ENCODE peak calls at places on chromosomes 1 and 21, in nine cellular contexts. V, R, L, G, H, P, T, K and B are unnamed samples.

GRCh38 chr21:34693192-34693810 is 24.5 kb downstream of the CLIC6 start:
- DNase-seq in V (peak), R (peak), L (peak), G (peak), H (peak), P (no peak), T (peak), K (peak), B (peak)

GRCh38 chr1:180248731-180249681 is 18.9 kb downstream of the LHX4 start:
- DNase-seq in V (no peak), R (no peak), L (no peak), G (no peak), H (no peak), P (peak), T (no peak), K (no peak), B (peak)

GRCh38 chr1:208189716-208190115 is 54.5 kb downstream of the PLXNA2 start:
- DNase-seq in V (no peak), R (no peak), L (no peak), G (no peak), H (no peak), P (no peak), T (no peak), K (no peak), B (no peak)

GRCh38 chr1:27668121-27668807 is 3.7 kb downstream of the IFI6 start:
- DNase-seq in V (no peak), R (no peak), L (no peak), G (no peak), H (no peak), P (no peak), T (no peak), K (no peak), B (no peak)

GRCh38 chr1:200161801-200162200 is 134.3 kb downstream of the NR5A2 start:
- DNase-seq in V (no peak), R (no peak), L (no peak), G (no peak), H (no peak), P (no peak), T (no peak), K (no peak), B (no peak)

GRCh38 chr1:168121314-168122029 is 15.3 kb downstream of the GPR161 start:
- DNase-seq in V (peak), R (peak), L (peak), G (peak), H (no peak), P (peak), T (peak), K (no peak), B (no peak)

GRCh38 chr1:38991638-38992449 is 768 bp downstream of the AKIRIN1 start:
- DNase-seq in V (peak), R (peak), L (peak), G (peak), H (peak), P (peak), T (peak), K (peak), B (peak)

GRCh38 chr1:41664861-41665640 is 180.6 kb upstream of the EDN2 start:
- DNase-seq in V (no peak), R (peak), L (peak), G (no peak), H (peak), P (no peak), T (peak), K (peak), B (no peak)

GRCh38 chr1:232767381-232768074 is 37.7 kb upstream of the MAP10 start:
- DNase-seq in V (peak), R (peak), L (peak), G (peak), H (peak), P (peak), T (peak), K (peak), B (peak)

GRCh38 chr21:34736116-34736870 is 67.5 kb downstream of the CLIC6 start:
- DNase-seq in V (no peak), R (no peak), L (no peak), G (no peak), H (no peak), P (no peak), T (peak), K (peak), B (no peak)

GRCh38 chr1:171743014-171743870 is 1.4 kb upstream of the VAMP4 start:
- DNase-seq in V (no peak), R (peak), L (peak), G (no peak), H (peak), P (no peak), T (peak), K (peak), B (peak)

GRCh38 chr1:107617921-107618320 is 347.1 kb downstream of the VAV3 start:
- DNase-seq in V (no peak), R (no peak), L (no peak), G (no peak), H (no peak), P (no peak), T (no peak), K (no peak), B (no peak)

GRCh38 chr21:45819478-45820170 is 161.9 kb upstream of the COL6A1 start:
- DNase-seq in V (no peak), R (no peak), L (no peak), G (no peak), H (no peak), P (peak), T (peak), K (no peak), B (peak)

GRCh38 chr1:35884934-35885333 is 1.9 kb downstream of the AGO1 start:
- DNase-seq in V (no peak), R (no peak), L (no peak), G (no peak), H (no peak), P (no peak), T (no peak), K (no peak), B (no peak)

GRCh38 chr1:222240536-222241181 is 307.2 kb downstream of the HHIPL2 start:
- DNase-seq in V (no peak), R (peak), L (peak), G (no peak), H (peak), P (no peak), T (peak), K (peak), B (no peak)

GRCh38 chr1:93972341-93972740 is 63.1 kb upstream of the GCLM start:
- DNase-seq in V (no peak), R (no peak), L (no peak), G (no peak), H (no peak), P (no peak), T (no peak), K (no peak), B (no peak)

GRCh38 chr1:43952731-43953350 is 6.1 kb downstream of the IPO13 start:
- DNase-seq in V (no peak), R (no peak), L (no peak), G (no peak), H (no peak), P (no peak), T (no peak), K (no peak), B (no peak)

GRCh38 chr1:46034601-46035516 is 97.6 kb downstream of the PIK3R3 start:
- DNase-seq in V (no peak), R (no peak), L (no peak), G (no peak), H (no peak), P (no peak), T (no peak), K (no peak), B (no peak)

GRCh38 chr1:212221801-212222200 is 63.4 kb upstream of the PPP2R5A start:
- DNase-seq in V (no peak), R (peak), L (no peak), G (no peak), H (no peak), P (peak), T (no peak), K (no peak), B (no peak)

GRCh38 chr1:26529655-26530539 is at the start of gene RPS6KA1:
- DNase-seq in V (peak), R (peak), L (peak), G (peak), H (peak), P (no peak), T (peak), K (no peak), B (peak)
- TF ChIP-seq CTCF in V (no peak), R (no peak), L (no peak), G (no peak), H (no peak), P (no peak), T (no peak), K (no peak), B (no peak)

DNA sequence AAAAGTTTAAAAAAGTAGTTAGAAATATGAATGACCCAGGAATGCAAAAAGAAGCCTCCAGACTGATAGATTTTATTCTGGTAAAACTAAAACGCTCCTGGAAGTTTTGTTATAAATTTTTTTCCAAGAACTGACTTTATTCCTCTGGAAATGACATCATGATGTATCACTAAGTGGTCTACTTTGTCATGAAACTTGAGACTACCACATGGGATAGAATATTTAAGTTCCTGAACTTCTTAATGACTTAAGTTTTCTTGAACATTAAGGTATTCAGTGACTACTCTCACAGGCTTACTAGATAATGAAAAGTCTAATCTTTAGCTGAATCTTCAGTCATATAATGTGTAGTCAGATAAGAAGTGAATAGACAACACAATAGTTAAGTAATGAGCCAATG is 842.2 kb downstream of the USP25 start:
- DNase-seq in V (no peak), R (no peak), L (peak), G (no peak), H (peak), P (no peak), T (no peak), K (peak), B (no peak)
- TF ChIP-seq CTCF in V (no peak), R (no peak), L (no peak), G (no peak), H (no peak), P (no peak), T (no peak), K (no peak), B (no peak)

GRCh38 chr1:234977891-234978396 is 150.7 kb downstream of the TOMM20 start:
- DNase-seq in V (no peak), R (no peak), L (no peak), G (no peak), H (no peak), P (peak), T (no peak), K (no peak), B (no peak)

GRCh38 chr1:234980224-234980656 is 148.4 kb downstream of the TOMM20 start:
- DNase-seq in V (no peak), R (peak), L (peak), G (no peak), H (no peak), P (no peak), T (no peak), K (peak), B (no peak)

GRCh38 chr1:234976880-234977680 is 151.6 kb downstream of the TOMM20 start:
- DNase-seq in V (no peak), R (no peak), L (no peak), G (no peak), H (no peak), P (peak), T (no peak), K (no peak), B (no peak)

GRCh38 chr1:234979316-234980223 is 149.1 kb downstream of the TOMM20 start:
- DNase-seq in V (no peak), R (no peak), L (no peak), G (no peak), H (no peak), P (peak), T (no peak), K (no peak), B (no peak)

DNA sequence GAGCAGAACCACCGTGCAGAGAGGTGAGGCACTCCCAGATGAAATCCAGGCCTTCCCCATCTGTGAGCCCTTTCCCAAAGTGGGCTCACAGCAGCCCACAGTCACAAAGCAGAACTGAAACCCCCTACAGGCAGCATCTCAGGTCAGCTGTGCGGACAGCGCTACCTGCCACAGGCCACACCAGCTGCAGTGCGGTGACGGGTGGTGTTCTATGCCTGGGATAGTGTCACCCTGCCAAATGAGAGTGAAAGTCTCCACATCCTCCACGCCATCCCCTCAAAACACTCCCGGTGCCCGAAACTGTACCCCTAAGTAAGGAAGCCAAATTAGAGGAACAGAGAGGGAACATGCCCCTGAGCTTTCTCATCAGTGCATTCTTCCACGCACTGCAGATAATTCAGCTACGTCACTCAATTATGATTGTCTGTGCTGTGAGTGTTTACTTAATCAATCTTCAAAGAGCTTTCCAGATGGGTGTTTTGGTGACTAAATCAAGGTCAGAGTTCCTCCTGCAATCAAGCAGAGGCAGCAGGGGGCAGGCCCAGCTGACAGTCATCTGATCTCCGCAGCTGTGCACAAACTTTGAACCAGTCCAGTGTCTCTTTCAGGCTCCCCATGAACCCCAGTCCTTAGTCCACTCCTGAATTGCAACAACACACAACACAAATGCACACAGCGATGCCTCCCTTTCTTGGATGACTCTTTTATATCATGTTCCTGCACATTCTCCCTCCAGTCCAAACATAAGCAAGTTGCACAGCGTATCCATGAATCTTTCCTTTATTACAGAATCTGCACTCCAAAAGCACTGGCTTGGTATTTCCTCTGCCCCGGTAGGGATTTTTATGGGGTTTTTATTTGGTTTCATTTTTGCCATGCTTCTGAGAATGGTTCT is 150.0 kb downstream of the TOMM20 start:
- DNase-seq in V (no peak), R (peak), L (peak), G (peak), H (peak), P (peak), T (peak), K (peak), B (peak)
- TF ChIP-seq CTCF in V (no peak), R (no peak), L (peak), G (no peak), H (no peak), P (no peak), T (no peak), K (peak), B (no peak)

DNA sequence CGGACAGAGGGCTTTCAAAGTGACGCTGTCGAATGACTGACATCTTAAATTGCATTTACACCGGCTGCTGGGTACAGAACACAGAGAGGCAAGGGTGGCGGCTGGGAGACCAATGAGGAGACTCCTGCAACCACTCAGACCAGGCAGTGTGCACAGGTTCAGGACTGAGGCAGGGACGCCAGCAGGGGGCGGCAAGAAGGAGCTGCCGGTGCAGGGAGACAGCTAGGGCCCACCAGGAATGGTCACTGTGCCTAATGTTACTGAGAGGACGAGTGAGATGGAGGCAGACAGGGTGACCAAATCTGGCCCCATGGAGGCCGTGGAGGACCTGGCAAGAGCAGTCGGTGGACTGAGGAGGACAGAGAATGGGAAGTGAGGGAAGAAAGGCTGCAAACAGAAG is 23.5 kb downstream of the GLIS1 start:
- DNase-seq in V (no peak), R (peak), L (peak), G (peak), H (no peak), P (no peak), T (peak), K (peak), B (peak)
- TF ChIP-seq CTCF in V (no peak), R (peak), L (peak), G (peak), H (peak), P (no peak), T (peak), K (peak), B (no peak)

DNA sequence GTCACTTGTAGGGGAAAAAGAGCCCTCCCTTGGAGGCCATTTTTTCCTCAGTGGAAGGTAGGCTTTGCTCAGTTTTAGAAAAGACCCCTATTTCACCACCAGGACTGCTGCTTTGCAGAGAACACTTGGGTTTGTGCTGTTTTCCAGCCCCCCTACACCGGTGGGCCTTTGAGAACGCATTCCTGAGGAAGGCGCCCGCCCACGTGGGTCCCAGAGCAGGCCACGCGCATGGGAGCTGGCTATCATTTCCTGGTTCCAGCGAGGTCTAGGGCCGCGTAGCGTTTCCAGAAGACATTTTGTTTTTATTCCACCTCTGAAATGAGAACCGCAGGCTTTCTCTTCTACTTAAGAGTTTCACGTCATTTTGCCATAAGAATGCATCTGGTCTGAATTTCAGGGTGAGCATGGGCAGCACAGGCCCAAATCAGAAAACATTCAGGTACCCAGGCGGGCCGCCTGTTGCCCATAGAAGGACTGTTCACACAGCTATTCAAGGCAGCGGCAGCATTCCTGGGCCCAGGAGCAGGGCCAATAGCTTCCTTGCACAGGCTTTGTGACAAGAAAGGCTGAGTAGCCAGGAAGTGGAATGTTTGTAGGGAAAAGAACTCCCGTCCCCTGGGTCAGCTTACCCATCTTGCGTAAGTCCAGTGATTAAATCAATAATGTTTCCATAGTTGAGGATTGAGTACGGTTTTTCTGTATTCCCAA is 1.3 kb upstream of the KLHL21 start:
- DNase-seq in V (peak), R (peak), L (peak), G (peak), H (peak), P (peak), T (no peak), K (peak), B (no peak)
- TF ChIP-seq CTCF in V (no peak), R (no peak), L (no peak), G (no peak), H (no peak), P (peak), T (no peak), K (peak), B (peak)